ENCODE peak calls at places on chromosomes 11 and 22, in seven cellular contexts. Z is LoVo; F is GM23338; H is islet precursor cell; X is stimulated activated CD4-positive, alpha-beta T cell treated with anti-CD3 and anti-CD28 coated beads, Interleukin-12 subunit alpha, Interleukin-12 subunit beta, amount 100 ng/mL, for 4 hours; Q is effector CD4-positive, alpha-beta T cell; Y is activated CD4-positive, alpha-beta T cell treated with anti-CD3 and anti-CD28 coated beads, Interleukin-2, amount 10 ng/mL, durations not matched to agents 7 days and 5 days. B is an unnamed sample.

GRCh38 chr11:14974021-14974698 is 2.0 kb upstream of the CALCA start:
- DNase-seq in H (peak), X (no peak), Q (no peak), Z (no peak), F (peak), Y (peak), B (no peak)

GRCh38 chr11:117535201-117535869 is 207.7 kb downstream of the CEP164 start:
- DNase-seq in Q (no peak), F (no peak), X (no peak), H (no peak), Y (no peak), Z (no peak), B (no peak)

GRCh38 chr11:16047073-16047472 is 309.3 kb downstream of the SOX6 start:
- DNase-seq in X (no peak), H (no peak), Q (no peak), F (peak), Z (no peak), Y (no peak), B (no peak)

GRCh38 chr11:35478411-35479139 is 46.8 kb downstream of the PAMR1 start:
- DNase-seq in X (no peak), Y (no peak), F (no peak), Q (no peak), H (no peak), Z (no peak), B (no peak)

GRCh38 chr11:1421291-1421690 is 31.6 kb downstream of the BRSK2 start:
- DNase-seq in Z (no peak), Y (no peak), H (no peak), Q (no peak), X (no peak), F (no peak), B (no peak)

GRCh38 chr11:35418847-35419712 is at the start of gene SLC1A2:
- DNase-seq in Z (no peak), Y (peak), X (no peak), H (peak), Q (no peak), F (peak), B (peak)

GRCh38 chr11:48142886-48143285 is 73.7 kb upstream of the OR4B1 start:
- DNase-seq in Z (no peak), F (no peak), Y (no peak), H (no peak), Q (no peak), X (no peak), B (no peak)

GRCh38 chr11:43150697-43151096 is 161.1 kb upstream of the API5 start:
- DNase-seq in H (no peak), Y (no peak), X (no peak), F (no peak), Q (no peak), Z (no peak), B (no peak)

GRCh38 chr11:121483805-121484478 is 31.2 kb upstream of the SORL1-AS1 start:
- DNase-seq in X (no peak), F (no peak), Z (no peak), H (no peak), Y (no peak), Q (no peak), B (no peak)

GRCh38 chr11:69311767-69312385 is 17.9 kb downstream of the MYEOV start:
- DNase-seq in Z (no peak), Q (no peak), H (no peak), F (no peak), Y (peak), X (no peak), B (peak)

GRCh38 chr22:27875951-27876350 is 43.1 kb downstream of the PITPNB start:
- DNase-seq in H (no peak), X (no peak), Z (no peak), Y (peak), F (no peak), Q (no peak), B (no peak)

GRCh38 chr22:43297246-43298061 is 45.7 kb downstream of the SCUBE1 start:
- DNase-seq in Q (no peak), F (no peak), X (no peak), Z (no peak), H (no peak), Y (no peak), B (no peak)

GRCh38 chr11:33388793-33389525 is 131.8 kb downstream of the HIPK3 start:
- DNase-seq in Q (no peak), X (no peak), H (no peak), Y (no peak), F (no peak), Z (no peak), B (no peak)

GRCh38 chr11:37704791-37705190 is 1106.8 kb upstream of the RAG2 start:
- DNase-seq in X (no peak), F (no peak), Z (no peak), Q (no peak), Y (no peak), H (no peak), B (no peak)

GRCh38 chr11:117513666-117514065 is 186.0 kb downstream of the CEP164 start:
- DNase-seq in H (no peak), Z (no peak), F (no peak), X (no peak), Y (no peak), Q (no peak), B (no peak)

GRCh38 chr11:3709977-3710376 is 38.8 kb upstream of the CHRNA10 start:
- DNase-seq in Z (no peak), Q (no peak), X (no peak), F (peak), H (no peak), Y (no peak), B (no peak)

GRCh38 chr22:43826142-43827093 is 14.3 kb upstream of the EFCAB6 start:
- DNase-seq in F (no peak), Z (no peak), H (peak), X (no peak), Q (no peak), Y (no peak), B (no peak)